ENCODE peak calls at places on chromosomes 1 and 21, in four cellular contexts. One of them, this sample, is unnamed.
A peak's percentile ranks its signal among the peaks of the same experiment; 100 is the strongest.

GRCh38 chr1:52904590-52905375 is 16.8 kb downstream of the ECHDC2 start:
- DNase-seq in astrocyte of the spinal cord: no peak
- DNase-seq in lower lobe of right lung: no peak
- DNase-seq in brain microvascular endothelial cell: peak; percentile 22
- DNase-seq in this sample: no peak

GRCh38 chr1:203534526-203534925 is 40.6 kb downstream of the OPTC start:
- DNase-seq in astrocyte of the spinal cord: peak; percentile 90
- DNase-seq in lower lobe of right lung: no peak
- DNase-seq in brain microvascular endothelial cell: peak; percentile 96
- DNase-seq in this sample: no peak

GRCh38 chr1:50348449-50349241 is 74.6 kb downstream of the DMRTA2 start:
- DNase-seq in astrocyte of the spinal cord: peak; percentile 68
- DNase-seq in lower lobe of right lung: no peak
- DNase-seq in brain microvascular endothelial cell: peak; percentile 66
- DNase-seq in this sample: no peak

GRCh38 chr1:5222626-5223025 is 568.2 kb downstream of the AJAP1 start:
- DNase-seq in astrocyte of the spinal cord: no peak
- DNase-seq in lower lobe of right lung: no peak
- DNase-seq in brain microvascular endothelial cell: no peak
- DNase-seq in this sample: no peak

GRCh38 chr21:34022557-34023335 is 50.6 kb upstream of the MRPS6 start:
- DNase-seq in astrocyte of the spinal cord: no peak
- DNase-seq in lower lobe of right lung: peak; percentile 51
- DNase-seq in brain microvascular endothelial cell: no peak
- DNase-seq in this sample: no peak

GRCh38 chr1:11383553-11384169 is 95.3 kb upstream of the DISP3 start:
- DNase-seq in astrocyte of the spinal cord: no peak
- DNase-seq in lower lobe of right lung: no peak
- DNase-seq in brain microvascular endothelial cell: no peak
- DNase-seq in this sample: no peak

GRCh38 chr1:154970631-154971340 is at the start of gene SHC1:
- DNase-seq in astrocyte of the spinal cord: peak; percentile 96
- DNase-seq in lower lobe of right lung: peak; percentile 86
- DNase-seq in brain microvascular endothelial cell: peak; percentile 88
- DNase-seq in this sample: peak; percentile 98

GRCh38 chr21:32278068-32278467 is 781 bp downstream of the MIS18A start:
- DNase-seq in astrocyte of the spinal cord: no peak
- DNase-seq in lower lobe of right lung: no peak
- DNase-seq in brain microvascular endothelial cell: no peak
- DNase-seq in this sample: no peak

GRCh38 chr21:34890724-34891609 is 158.1 kb downstream of the RUNX1 start:
- DNase-seq in astrocyte of the spinal cord: peak; percentile 74
- DNase-seq in lower lobe of right lung: peak; percentile 59
- DNase-seq in brain microvascular endothelial cell: peak; percentile 57
- DNase-seq in this sample: peak; percentile 75

GRCh38 chr1:30759718-30760281 is 2.2 kb upstream of the LAPTM5 start:
- DNase-seq in astrocyte of the spinal cord: no peak
- DNase-seq in lower lobe of right lung: no peak
- DNase-seq in brain microvascular endothelial cell: no peak
- DNase-seq in this sample: peak; percentile 38

GRCh38 chr21:44612669-44613229 is 870 bp downstream of the KRTAP10-8 start:
- DNase-seq in astrocyte of the spinal cord: no peak
- DNase-seq in lower lobe of right lung: no peak
- DNase-seq in brain microvascular endothelial cell: no peak
- DNase-seq in this sample: peak; percentile 71

GRCh38 chr1:226751214-226751613 is 12.1 kb upstream of the ITPKB start:
- DNase-seq in astrocyte of the spinal cord: no peak
- DNase-seq in lower lobe of right lung: no peak
- DNase-seq in brain microvascular endothelial cell: no peak
- DNase-seq in this sample: no peak

GRCh38 chr1:112544011-112544688 is 35.4 kb downstream of the WNT2B start:
- DNase-seq in astrocyte of the spinal cord: peak; percentile 93
- DNase-seq in lower lobe of right lung: no peak
- DNase-seq in brain microvascular endothelial cell: peak; percentile 91
- DNase-seq in this sample: no peak

GRCh38 chr1:45493116-45493697 is 2.2 kb upstream of the TESK2 start:
- DNase-seq in astrocyte of the spinal cord: peak; percentile 56
- DNase-seq in lower lobe of right lung: no peak
- DNase-seq in brain microvascular endothelial cell: peak; percentile 57
- DNase-seq in this sample: no peak

GRCh38 chr1:168654198-168654910 is 74.7 kb downstream of the DPT start:
- DNase-seq in astrocyte of the spinal cord: peak; percentile 7
- DNase-seq in lower lobe of right lung: no peak
- DNase-seq in brain microvascular endothelial cell: no peak
- DNase-seq in this sample: no peak

GRCh38 chr1:36177589-36178463 is 21.9 kb downstream of the MAP7D1 start:
- DNase-seq in astrocyte of the spinal cord: no peak
- DNase-seq in lower lobe of right lung: no peak
- DNase-seq in brain microvascular endothelial cell: no peak
- DNase-seq in this sample: no peak

GRCh38 chr1:40939320-40940059 is 40.0 kb upstream of the CTPS1 start:
- DNase-seq in astrocyte of the spinal cord: peak; percentile 36
- DNase-seq in lower lobe of right lung: no peak
- DNase-seq in brain microvascular endothelial cell: no peak
- DNase-seq in this sample: no peak

GRCh38 chr1:5896706-5897105 is 95.5 kb downstream of the NPHP4 start:
- DNase-seq in astrocyte of the spinal cord: no peak
- DNase-seq in lower lobe of right lung: peak; percentile 20
- DNase-seq in brain microvascular endothelial cell: no peak
- DNase-seq in this sample: no peak

GRCh38 chr1:94068831-94069648 is 51.9 kb downstream of the ABCA4 start:
- DNase-seq in astrocyte of the spinal cord: peak; percentile 91
- DNase-seq in lower lobe of right lung: peak; percentile 72
- DNase-seq in brain microvascular endothelial cell: peak; percentile 85
- DNase-seq in this sample: no peak

GRCh38 chr1:109502368-109502851 is 7.1 kb downstream of the AMIGO1 start:
- DNase-seq in astrocyte of the spinal cord: no peak
- DNase-seq in lower lobe of right lung: no peak
- DNase-seq in brain microvascular endothelial cell: no peak
- DNase-seq in this sample: no peak

GRCh38 chr1:97764991-97765390 is 155.8 kb downstream of the DPYD start:
- DNase-seq in astrocyte of the spinal cord: no peak
- DNase-seq in lower lobe of right lung: no peak
- DNase-seq in brain microvascular endothelial cell: no peak
- DNase-seq in this sample: no peak

GRCh38 chr1:181179980-181180964 is 91.8 kb downstream of the IER5 start:
- DNase-seq in astrocyte of the spinal cord: peak; percentile 42
- DNase-seq in lower lobe of right lung: peak; percentile 76
- DNase-seq in brain microvascular endothelial cell: peak; percentile 57
- DNase-seq in this sample: no peak

GRCh38 chr1:62318756-62319544 is at the start of gene KANK4:
- DNase-seq in astrocyte of the spinal cord: no peak
- DNase-seq in lower lobe of right lung: no peak
- DNase-seq in brain microvascular endothelial cell: no peak
- DNase-seq in this sample: no peak

GRCh38 chr21:42677339-42678117 is 24.1 kb downstream of the PDE9A start:
- DNase-seq in astrocyte of the spinal cord: peak; percentile 84
- DNase-seq in lower lobe of right lung: no peak
- DNase-seq in brain microvascular endothelial cell: peak; percentile 86
- DNase-seq in this sample: no peak

GRCh38 chr1:25430666-25431494 is at the start of gene MACO1:
- DNase-seq in astrocyte of the spinal cord: peak; percentile 98
- DNase-seq in lower lobe of right lung: peak; percentile 95
- DNase-seq in brain microvascular endothelial cell: peak; percentile 96
- DNase-seq in this sample: peak; percentile 98

GRCh38 chr1:203340112-203340804 is 10.7 kb downstream of the FMOD start:
- DNase-seq in astrocyte of the spinal cord: peak; percentile 75
- DNase-seq in lower lobe of right lung: peak; percentile 65
- DNase-seq in brain microvascular endothelial cell: peak; percentile 62
- DNase-seq in this sample: no peak

GRCh38 chr21:26544208-26544607 is 28.9 kb downstream of the CYYR1 start:
- DNase-seq in astrocyte of the spinal cord: no peak
- DNase-seq in lower lobe of right lung: no peak
- DNase-seq in brain microvascular endothelial cell: no peak
- DNase-seq in this sample: no peak

GRCh38 chr21:42093991-42094417 is 22.9 kb downstream of the UMODL1 start:
- DNase-seq in astrocyte of the spinal cord: peak; percentile 96
- DNase-seq in lower lobe of right lung: no peak
- DNase-seq in brain microvascular endothelial cell: peak; percentile 90
- DNase-seq in this sample: peak; percentile 86

GRCh38 chr1:35316264-35316663 is 47.8 kb downstream of the ZMYM4 start:
- DNase-seq in astrocyte of the spinal cord: no peak
- DNase-seq in lower lobe of right lung: no peak
- DNase-seq in brain microvascular endothelial cell: no peak
- DNase-seq in this sample: no peak

GRCh38 chr1:183038333-183038876 is 15.2 kb downstream of the LAMC1 start:
- DNase-seq in astrocyte of the spinal cord: no peak
- DNase-seq in lower lobe of right lung: no peak
- DNase-seq in brain microvascular endothelial cell: no peak
- DNase-seq in this sample: no peak

GRCh38 chr1:92536593-92537332 is 50.0 kb upstream of the GFI1 start:
- DNase-seq in astrocyte of the spinal cord: peak; percentile 45
- DNase-seq in lower lobe of right lung: no peak
- DNase-seq in brain microvascular endothelial cell: peak; percentile 18
- DNase-seq in this sample: no peak

DNA sequence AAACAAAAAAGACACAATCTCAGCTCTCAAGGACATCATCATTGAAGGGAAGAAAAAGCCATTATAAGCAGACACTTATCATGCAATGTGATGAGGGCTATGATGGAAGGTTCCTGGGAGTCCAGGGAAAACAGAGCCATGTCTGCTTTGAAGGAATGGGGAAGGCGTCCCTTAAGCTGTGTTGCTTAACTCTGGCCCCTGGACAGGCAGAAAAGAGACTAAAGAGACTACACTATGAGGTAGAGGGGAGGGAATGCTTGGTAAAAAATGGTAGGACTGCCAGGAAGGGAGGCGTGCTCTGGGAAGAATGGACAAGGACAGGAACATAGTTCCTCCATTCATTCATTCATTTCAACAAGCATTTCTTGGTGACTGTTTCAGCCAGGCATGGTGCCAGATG is 21.2 kb downstream of the ASAP3 start:
- DNase-seq in astrocyte of the spinal cord: no peak
- DNase-seq in lower lobe of right lung: no peak
- DNase-seq in brain microvascular endothelial cell: no peak
- DNase-seq in this sample: no peak
- H3K4me3 ChIP-seq in astrocyte of the spinal cord: no peak overlapping the region
- H3K4me3 ChIP-seq in lower lobe of right lung: no peak overlapping the region
- H3K4me3 ChIP-seq in brain microvascular endothelial cell: no peak overlapping the region
- H3K4me3 ChIP-seq in this sample: no peak overlapping the region

GRCh38 chr1:66271216-66271903 is 262.6 kb upstream of the SGIP1 start:
- DNase-seq in astrocyte of the spinal cord: peak; percentile 98
- DNase-seq in lower lobe of right lung: peak; percentile 66
- DNase-seq in brain microvascular endothelial cell: peak; percentile 99
- DNase-seq in this sample: peak; percentile 79
- H3K4me3 ChIP-seq in astrocyte of the spinal cord: peak overlapping the region; percentile 3
- H3K4me3 ChIP-seq in lower lobe of right lung: no peak overlapping the region
- H3K4me3 ChIP-seq in brain microvascular endothelial cell: no peak overlapping the region
- H3K4me3 ChIP-seq in this sample: peak overlapping the region; percentile 40

GRCh38 chr1:172147541-172147940 is 272.9 kb upstream of the C1orf105 start:
- DNase-seq in astrocyte of the spinal cord: no peak
- DNase-seq in lower lobe of right lung: no peak
- DNase-seq in brain microvascular endothelial cell: no peak
- DNase-seq in this sample: no peak
- H3K4me3 ChIP-seq in astrocyte of the spinal cord: no peak overlapping the region
- H3K4me3 ChIP-seq in lower lobe of right lung: no peak overlapping the region
- H3K4me3 ChIP-seq in brain microvascular endothelial cell: no peak overlapping the region
- H3K4me3 ChIP-seq in this sample: no peak overlapping the region

GRCh38 chr1:65147424-65148177 is 402 bp upstream of the AK4 start:
- DNase-seq in astrocyte of the spinal cord: peak; percentile 26
- DNase-seq in lower lobe of right lung: peak; percentile 49
- DNase-seq in brain microvascular endothelial cell: no peak
- DNase-seq in this sample: peak; percentile 85
- H3K4me3 ChIP-seq in astrocyte of the spinal cord: peak overlapping the region; percentile 52
- H3K4me3 ChIP-seq in lower lobe of right lung: peak overlapping the region; percentile 76
- H3K4me3 ChIP-seq in brain microvascular endothelial cell: peak overlapping the region; percentile 60
- H3K4me3 ChIP-seq in this sample: peak overlapping the region; percentile 84

DNA sequence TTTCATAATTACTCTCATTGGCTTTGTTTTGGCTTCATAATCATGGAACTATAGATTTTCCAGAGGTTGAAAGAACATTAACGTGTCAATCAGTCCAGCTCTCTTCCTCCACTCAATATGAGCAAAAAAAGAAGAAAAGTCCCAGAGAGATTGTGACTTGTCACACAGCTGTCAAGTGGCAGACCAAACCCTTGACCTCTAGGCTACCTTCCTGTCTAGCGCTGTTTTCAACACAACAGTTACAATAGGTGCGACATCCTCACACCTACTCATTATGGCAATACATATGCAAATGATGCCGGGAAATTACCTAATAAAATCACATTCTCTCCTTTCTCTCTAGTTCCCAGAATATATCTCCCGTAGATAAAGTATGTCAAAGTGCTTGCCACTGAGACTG is 1.1 kb downstream of the WARS2 start:
- DNase-seq in astrocyte of the spinal cord: no peak
- DNase-seq in lower lobe of right lung: no peak
- DNase-seq in brain microvascular endothelial cell: no peak
- DNase-seq in this sample: no peak
- H3K4me3 ChIP-seq in astrocyte of the spinal cord: peak overlapping the region; percentile 82
- H3K4me3 ChIP-seq in lower lobe of right lung: peak overlapping the region; percentile 64
- H3K4me3 ChIP-seq in brain microvascular endothelial cell: peak overlapping the region; percentile 76
- H3K4me3 ChIP-seq in this sample: peak overlapping the region; percentile 93